ENCODE peak calls at places on chromosomes 12 and 14, in four cellular contexts. P, T, U and D are unnamed samples.

GRCh38 chr14:37622231-37622923 is 26.9 kb downstream of the TTC6 start:
- DNase-seq in P (no peak), T (no peak), U (peak), D (peak)

GRCh38 chr14:37253905-37254304 is 56.2 kb downstream of the MIPOL1 start:
- DNase-seq in P (no peak), T (no peak), U (no peak), D (no peak)

GRCh38 chr14:94317259-94317658 is 5.9 kb downstream of the SERPINA6 start:
- DNase-seq in P (no peak), T (no peak), U (no peak), D (no peak)

GRCh38 chr12:120230326-120230973 is 29.5 kb upstream of the RPLP0 start:
- DNase-seq in P (peak), T (peak), U (peak), D (peak)

GRCh38 chr12:10967409-10967808 is 19.3 kb downstream of the TAS2R50 start:
- DNase-seq in P (no peak), T (no peak), U (no peak), D (no peak)

GRCh38 chr12:56119361-56119796 is 1.3 kb downstream of the ZC3H10 start:
- DNase-seq in P (peak), T (peak), U (peak), D (no peak)

GRCh38 chr14:92553456-92553855 is 39.9 kb downstream of the RIN3 start:
- DNase-seq in P (no peak), T (no peak), U (peak), D (no peak)

GRCh38 chr12:94109154-94109553 is 39.2 kb upstream of the PLXNC1 start:
- DNase-seq in P (no peak), T (no peak), U (no peak), D (no peak)

GRCh38 chr14:95140060-95140858 is 17.1 kb downstream of the DICER1 start:
- DNase-seq in P (no peak), T (no peak), U (no peak), D (no peak)

GRCh38 chr12:132429932-132430643 is 59.9 kb upstream of the FBRSL1 start:
- DNase-seq in P (no peak), T (peak), U (peak), D (peak)

GRCh38 chr14:102317564-102318248 is 1.8 kb upstream of the ZNF839 start:
- DNase-seq in P (peak), T (no peak), U (peak), D (no peak)

GRCh38 chr12:130644124-130644523 is 72.0 kb downstream of the RIMBP2 start:
- DNase-seq in P (peak), T (no peak), U (no peak), D (no peak)

GRCh38 chr14:71698027-71698426 is 234.2 kb upstream of the RGS6 start:
- DNase-seq in P (no peak), T (no peak), U (no peak), D (no peak)

GRCh38 chr12:132094269-132094891 is 49.7 kb downstream of the DDX51 start:
- DNase-seq in P (peak), T (no peak), U (no peak), D (no peak)

GRCh38 chr12:103725398-103725797 is 115.6 kb downstream of the NT5DC3 start:
- DNase-seq in P (no peak), T (no peak), U (no peak), D (no peak)

GRCh38 chr12:112711507-112711906 is 80.0 kb upstream of the RPH3A start:
- DNase-seq in P (no peak), T (no peak), U (no peak), D (no peak)

GRCh38 chr12:113798552-113798951 is 167.6 kb downstream of the RBM19 start:
- DNase-seq in P (no peak), T (no peak), U (no peak), D (no peak)

GRCh38 chr12:9235519-9235918 is 27.3 kb upstream of the PZP start:
- DNase-seq in P (no peak), T (no peak), U (no peak), D (no peak)

GRCh38 chr12:104354167-104354867 is 50.8 kb downstream of the EID3 start:
- DNase-seq in P (no peak), T (no peak), U (no peak), D (no peak)

GRCh38 chr12:103197725-103198388 is 240.4 kb downstream of the ASCL1 start:
- DNase-seq in P (no peak), T (no peak), U (peak), D (no peak)

GRCh38 chr14:100106260-100106659 is 41.0 kb downstream of the EVL start:
- DNase-seq in P (peak), T (no peak), U (no peak), D (no peak)

GRCh38 chr14:58647777-58648176 is 10.0 kb downstream of the DACT1 start:
- DNase-seq in P (no peak), T (no peak), U (no peak), D (no peak)

GRCh38 chr12:89461190-89461589 is 63.4 kb downstream of the GALNT4 start:
- DNase-seq in P (no peak), T (no peak), U (no peak), D (no peak)

GRCh38 chr14:36971263-36971855 is 201.0 kb downstream of the SLC25A21 start:
- DNase-seq in P (no peak), T (no peak), U (no peak), D (no peak)

GRCh38 chr12:79983969-79984629 is 49.2 kb upstream of the PPP1R12A start:
- DNase-seq in P (no peak), T (no peak), U (no peak), D (no peak)

GRCh38 chr14:52222901-52223300 is 44.6 kb upstream of the PTGDR start:
- DNase-seq in P (no peak), T (no peak), U (peak), D (no peak)

GRCh38 chr12:63845726-63846125 is 1.2 kb downstream of the SRGAP1 start:
- DNase-seq in P (no peak), T (no peak), U (no peak), D (no peak)

GRCh38 chr14:69133206-69134125 is 19.5 kb downstream of the DCAF5 start:
- DNase-seq in P (no peak), T (no peak), U (no peak), D (no peak)

GRCh38 chr14:35444104-35444503 is 39.6 kb upstream of the NFKBIA start:
- DNase-seq in P (no peak), T (no peak), U (no peak), D (no peak)

GRCh38 chr12:132866251-132866828 is 21.1 kb downstream of the CHFR start:
- DNase-seq in P (no peak), T (no peak), U (peak), D (no peak)

GRCh38 chr14:105473033-105473676 is 1.5 kb upstream of the CRIP2 start:
- DNase-seq in P (no peak), T (no peak), U (no peak), D (no peak)

GRCh38 chr12:25502071-25502555 is 51.0 kb downstream of the LMNTD1 start:
- DNase-seq in P (no peak), T (no peak), U (no peak), D (no peak)

GRCh38 chr12:132228535-132229422 is 84.5 kb downstream of the NOC4L start:
- DNase-seq in P (peak), T (no peak), U (no peak), D (no peak)

GRCh38 chr12:87015352-87015751 is 759.2 kb upstream of the MGAT4C start:
- DNase-seq in P (no peak), T (no peak), U (no peak), D (no peak)

GRCh38 chr14:98069712-98070133 is 1202.3 kb downstream of the BCL11B start:
- DNase-seq in P (no peak), T (no peak), U (peak), D (peak)

GRCh38 chr12:110111476-110112334 is 12.5 kb upstream of the IFT81 start:
- DNase-seq in P (no peak), T (no peak), U (no peak), D (no peak)

GRCh38 chr14:77186911-77187648 is 5.5 kb downstream of the TMEM63C start:
- DNase-seq in P (peak), T (peak), U (peak), D (peak)

GRCh38 chr14:50804181-50804721 is 26.7 kb downstream of the NIN start:
- DNase-seq in P (no peak), T (no peak), U (no peak), D (no peak)

GRCh38 chr14:81903477-81903876 is 369.8 kb upstream of the SEL1L start:
- DNase-seq in P (no peak), T (no peak), U (no peak), D (no peak)

GRCh38 chr12:112900298-112901145 is 6.2 kb upstream of the OAS1 start:
- DNase-seq in P (no peak), T (peak), U (peak), D (peak)

DNA sequence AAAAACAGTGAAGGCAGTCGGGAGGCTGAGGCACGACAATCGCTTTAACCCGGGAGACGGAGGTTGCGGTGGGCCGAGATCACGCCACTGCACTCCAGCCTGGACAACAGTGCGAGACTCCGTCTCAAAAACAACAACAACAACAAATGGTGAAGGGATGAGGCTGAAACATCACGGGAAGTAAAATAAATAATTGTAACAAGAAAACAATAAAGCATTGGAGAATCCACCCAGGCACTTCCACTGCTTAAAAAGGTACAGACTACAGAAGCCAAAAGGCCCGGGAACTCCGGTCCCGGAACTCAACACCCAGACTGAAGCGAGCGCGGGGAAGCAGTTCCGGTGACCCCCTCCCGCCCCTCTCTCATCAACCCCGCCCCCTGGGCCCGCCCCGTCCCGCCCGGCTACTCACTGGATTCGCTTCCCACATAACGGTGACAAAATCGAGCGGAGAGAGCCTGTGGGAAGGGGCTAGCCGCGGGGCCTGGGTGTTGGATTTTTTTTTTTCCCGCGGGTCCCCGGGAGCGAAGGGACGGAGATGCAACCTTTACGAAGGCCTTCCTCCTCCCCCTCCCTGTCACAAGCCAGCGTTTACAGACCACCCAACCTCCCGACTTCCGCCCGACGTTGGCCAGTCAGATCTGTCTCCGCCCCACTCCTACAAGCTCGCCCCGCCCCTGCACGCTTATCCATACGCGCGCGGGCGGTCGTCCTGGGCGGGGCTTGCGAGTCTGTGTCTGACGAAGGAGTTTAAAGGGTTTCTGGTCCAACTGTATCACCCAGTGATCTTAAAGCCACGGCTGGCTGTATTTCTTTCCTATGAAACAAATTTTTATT is at the start of gene PARP11:
- DNase-seq in P (peak), T (peak), U (peak), D (peak)
- TF ChIP-seq POLR2AphosphoS5 in P (peak), T (peak), U (peak), D (peak)

DNA sequence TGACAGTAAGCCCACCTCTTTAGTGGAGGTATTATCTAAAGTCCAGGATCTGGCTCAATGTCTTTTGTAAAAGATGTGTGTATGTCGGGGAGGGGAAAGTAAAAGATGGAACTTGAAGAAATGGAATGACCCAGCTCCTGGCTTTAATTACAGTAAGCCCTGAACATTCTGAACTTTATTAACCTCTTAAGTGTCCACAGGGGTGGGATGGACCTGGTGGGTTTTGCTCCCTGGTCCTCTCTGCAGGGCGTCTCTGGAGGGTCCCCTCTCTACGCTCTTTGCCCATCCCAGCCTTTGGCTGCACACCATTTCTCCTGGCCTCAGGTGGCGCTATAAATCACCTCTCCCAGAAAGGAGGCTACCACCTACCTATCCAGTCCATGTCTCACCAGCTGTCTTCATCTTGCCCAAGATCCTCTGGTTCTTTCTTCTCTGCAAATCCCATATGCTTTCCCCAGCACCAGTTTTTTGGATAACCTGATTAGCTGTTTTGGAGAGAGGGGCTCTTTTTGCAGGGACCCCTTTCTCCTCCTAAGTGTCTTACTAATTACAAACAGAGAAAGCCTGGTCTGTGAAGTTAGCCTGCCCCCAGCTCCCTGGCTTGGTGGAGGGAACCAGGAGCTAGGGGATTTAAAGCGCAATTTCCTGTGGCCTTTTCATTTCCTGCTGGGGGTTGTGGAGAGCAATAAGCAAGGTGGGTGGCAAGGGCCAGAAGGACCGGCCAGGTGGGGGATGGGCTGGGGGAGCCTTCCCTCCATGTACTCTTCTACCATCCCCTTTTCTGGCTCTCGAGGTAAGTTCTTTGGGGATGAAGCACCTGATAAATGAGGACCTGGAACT is 3.9 kb upstream of the CISTR start:
- DNase-seq in P (no peak), T (no peak), U (peak), D (no peak)
- H3K4me3 ChIP-seq in P (no peak), T (no peak), U (peak), D (no peak)

DNA sequence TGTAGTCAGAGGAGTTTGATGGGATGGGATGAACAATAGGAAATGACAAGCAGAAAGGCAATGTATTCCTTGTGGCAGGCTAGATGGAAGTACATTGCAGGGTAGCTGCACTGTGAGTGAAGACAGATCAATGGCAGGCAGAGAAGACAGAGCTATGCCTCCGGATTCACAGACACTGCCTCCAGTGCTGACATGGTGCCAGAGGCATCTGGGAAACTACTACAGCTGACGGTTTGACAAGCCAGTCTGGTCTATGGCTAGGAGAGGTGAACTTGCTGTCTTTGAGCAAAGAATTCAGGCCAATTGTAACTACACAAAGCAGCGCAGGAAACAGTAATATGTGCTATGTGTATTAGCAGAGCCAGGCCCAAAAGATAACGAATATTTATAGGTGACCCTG is 193.5 kb downstream of the DIO2 start:
- DNase-seq in P (no peak), T (no peak), U (no peak), D (no peak)
- H3K27ac ChIP-seq in P (no peak), T (no peak), U (no peak), D (no peak)

DNA sequence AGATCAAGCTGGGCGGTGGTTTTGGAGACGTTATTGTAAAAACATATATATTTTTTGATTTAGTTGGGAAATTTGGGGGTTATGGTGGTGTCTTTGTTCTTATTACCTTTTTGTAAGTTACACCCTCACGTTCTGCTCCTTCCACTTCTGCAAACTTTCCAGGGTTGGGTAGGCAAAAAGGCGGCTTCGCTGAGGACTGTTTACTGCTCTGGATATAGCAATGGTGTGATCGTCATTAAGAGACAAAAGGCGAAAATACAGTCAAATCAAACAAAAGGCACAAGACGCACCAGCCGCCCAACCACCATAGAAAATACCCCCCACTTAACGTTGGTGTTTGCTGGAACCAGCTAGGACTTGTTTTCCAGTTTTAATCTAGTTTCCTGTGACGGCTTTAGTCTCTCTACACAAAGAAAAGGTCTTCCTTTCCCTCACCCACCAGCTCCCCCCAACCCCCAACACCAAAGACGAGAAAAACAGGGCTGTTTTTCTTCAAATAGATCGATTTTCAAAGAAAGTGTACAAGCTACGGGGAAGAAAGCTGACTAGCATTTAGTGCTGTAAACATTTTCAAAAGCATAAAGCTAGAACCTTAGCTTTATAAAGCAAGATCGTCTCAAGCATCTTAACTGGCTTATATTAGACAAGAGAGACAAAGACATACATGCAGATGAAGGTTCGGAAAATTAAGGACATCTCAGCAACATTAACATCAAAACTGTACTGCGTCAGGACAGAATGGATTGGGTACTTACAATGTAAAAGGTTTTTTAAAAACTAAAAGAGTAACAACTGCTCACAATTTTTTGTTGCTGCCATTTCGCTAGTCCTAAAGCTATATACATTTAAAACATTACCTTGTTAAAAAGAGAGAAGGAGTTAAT is 2.0 kb upstream of the SETD1B start:
- DNase-seq in P (no peak), T (no peak), U (peak), D (no peak)
- TF ChIP-seq POLR2AphosphoS5 in P (no peak), T (no peak), U (no peak), D (no peak)

GRCh38 chr12:6508087-6508486 is 14.2 kb downstream of the NCAPD2 start:
- DNase-seq in P (no peak), T (no peak), U (no peak), D (no peak)

DNA sequence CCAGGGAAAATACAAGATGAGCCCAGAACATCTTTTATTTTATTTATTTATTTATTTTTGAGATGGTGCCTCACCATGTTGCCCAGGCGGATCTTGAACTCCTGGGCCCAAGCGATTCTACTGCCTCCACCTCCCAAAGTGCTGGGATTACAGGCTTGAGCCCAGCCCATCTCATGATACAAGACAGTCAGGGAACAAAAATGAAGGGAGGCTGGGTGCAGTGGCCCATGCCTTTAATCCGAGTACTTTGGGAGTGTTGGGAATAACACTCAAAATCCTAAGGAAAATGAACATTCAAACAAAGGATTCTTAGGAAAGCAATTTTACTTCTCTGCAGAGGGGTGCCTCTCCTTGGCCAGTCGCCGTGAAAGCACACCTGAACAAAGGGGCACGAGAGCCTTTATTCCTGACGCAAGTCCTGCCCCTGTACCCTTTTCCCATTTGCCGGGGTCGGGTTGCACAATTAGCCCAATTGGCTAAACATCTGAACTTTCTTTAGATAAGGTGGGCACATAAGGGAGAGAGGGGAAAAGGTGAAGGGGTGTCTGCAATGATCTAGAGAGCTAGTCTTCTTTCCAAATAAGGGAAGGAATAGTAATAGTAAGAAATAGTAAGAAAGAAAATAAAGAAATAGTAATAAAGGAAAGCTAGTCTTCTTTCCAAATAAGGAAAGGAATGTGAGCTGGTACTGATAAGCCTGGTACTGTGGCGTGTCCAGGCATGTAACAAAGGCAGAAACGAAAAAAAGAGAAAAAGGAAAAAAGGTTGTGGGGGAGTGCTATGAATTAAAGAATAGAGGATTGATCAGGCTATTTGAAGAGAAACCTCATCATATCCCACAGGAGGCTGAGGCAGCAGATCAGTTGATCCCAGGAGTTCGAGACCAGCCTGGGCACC is 13.4 kb downstream of the NCAPD2 start:
- DNase-seq in P (no peak), T (no peak), U (peak), D (no peak)
- H3K4me3 ChIP-seq in P (no peak), T (no peak), U (no peak), D (no peak)

DNA sequence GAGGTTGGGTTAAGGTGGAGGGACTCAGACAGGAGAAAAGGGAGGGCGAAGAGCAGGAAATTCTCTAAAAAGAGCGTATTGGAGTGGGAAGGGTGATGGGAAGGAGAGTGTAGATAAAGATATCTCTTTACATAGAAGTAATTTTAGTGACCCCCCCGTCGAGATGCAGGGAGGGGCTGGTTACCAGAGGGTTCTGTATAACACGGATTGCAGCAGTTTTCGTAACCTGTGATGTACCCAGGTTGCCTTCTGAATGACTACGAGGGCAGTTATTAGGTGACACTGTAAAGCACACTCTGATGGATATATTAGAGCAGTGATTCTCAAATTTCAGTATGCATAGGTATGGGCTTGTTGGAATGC is 443 bp downstream of the DNAL1 start:
- DNase-seq in P (no peak), T (no peak), U (no peak), D (no peak)
- H3K27ac ChIP-seq in P (peak), T (peak), U (no peak), D (peak)